ENCODE peak calls at places on chromosomes 12 and 14, in four cellular contexts. U is Right ventricle myocardium inferior, N is EL, R is NCI-H1105 treated with DMSO at 0.1 percent for 48 hours. E is an unnamed sample.

GRCh38 chr12:52681551-52682380 is 1.6 kb upstream of the KRT1 start:
- DNase-seq in N (no peak), U (no peak), R (no peak), E (no peak)

GRCh38 chr12:52202361-52203078 is 10.7 kb upstream of the KRT80 start:
- DNase-seq in R (no peak), U (no peak), N (no peak), E (peak)

GRCh38 chr12:28306535-28306934 is 116.3 kb downstream of the CCDC91 start:
- DNase-seq in U (no peak), R (no peak), N (no peak), E (no peak)

GRCh38 chr14:80448267-80448666 is 237.0 kb upstream of the DIO2 start:
- DNase-seq in N (no peak), U (no peak), R (no peak), E (no peak)

GRCh38 chr12:46160081-46160980 is 108.5 kb downstream of the SLC38A1 start:
- DNase-seq in N (peak), R (peak), U (no peak), E (peak)

GRCh38 chr12:11716794-11717532 is 67.5 kb downstream of the ETV6 start:
- DNase-seq in U (no peak), N (peak), R (no peak), E (no peak)

GRCh38 chr12:119598159-119598558 is 4.6 kb downstream of the TMEM233 start:
- DNase-seq in N (no peak), U (no peak), R (no peak), E (no peak)

GRCh38 chr14:103163199-103163598 is 39.9 kb downstream of the TNFAIP2 start:
- DNase-seq in N (no peak), U (no peak), R (no peak), E (no peak)

GRCh38 chr14:63134801-63135200 is 69.4 kb upstream of the RHOJ start:
- DNase-seq in N (peak), U (no peak), R (peak), E (peak)

GRCh38 chr14:65492277-65492676 is 79.7 kb downstream of the FUT8 start:
- DNase-seq in N (no peak), R (no peak), U (no peak), E (no peak)

GRCh38 chr14:32985881-32986280 is 47.2 kb downstream of the NPAS3 start:
- DNase-seq in N (no peak), R (no peak), U (peak), E (no peak)

GRCh38 chr12:125573293-125573692 is 508.1 kb downstream of the AACS start:
- DNase-seq in U (no peak), R (no peak), N (no peak), E (no peak)

GRCh38 chr12:18549598-18549997 is 188.2 kb downstream of the PLCZ1 start:
- DNase-seq in U (no peak), R (no peak), N (no peak), E (no peak)

GRCh38 chr12:100753837-100754236 is 40.7 kb upstream of the ANO4 start:
- DNase-seq in U (no peak), N (no peak), R (peak), E (no peak)

GRCh38 chr14:50055461-50056228 is 60.7 kb downstream of the VCPKMT start:
- DNase-seq in N (no peak), R (no peak), U (no peak), E (no peak)

GRCh38 chr14:101500061-101500460 is 61.2 kb upstream of the DIO3 start:
- DNase-seq in N (no peak), R (no peak), U (peak), E (no peak)

GRCh38 chr14:49692895-49693737 is at the start of gene KLHDC1:
- DNase-seq in R (peak), U (peak), N (peak), E (peak)

GRCh38 chr12:130715996-130716917 is at the start of gene RIMBP2:
- DNase-seq in N (peak), R (peak), U (no peak), E (no peak)

GRCh38 chr12:117231750-117232149 is 41.5 kb upstream of the FBXO21 start:
- DNase-seq in N (no peak), R (peak), U (no peak), E (no peak)

GRCh38 chr14:56718312-56718711 is 92.0 kb downstream of the OTX2 start:
- DNase-seq in U (no peak), N (no peak), R (no peak), E (no peak)

GRCh38 chr12:19273482-19274330 is 144.2 kb downstream of the PLEKHA5 start:
- DNase-seq in U (peak), R (peak), N (peak), E (peak)

GRCh38 chr14:66939409-66939808 is 249.8 kb upstream of the GARIN2 start:
- DNase-seq in R (no peak), N (no peak), U (no peak), E (no peak)

GRCh38 chr12:82688035-82688501 is 1.4 kb downstream of the TMTC2 start:
- DNase-seq in U (no peak), N (peak), R (peak), E (peak)

GRCh38 chr12:122839907-122840554 is 4.8 kb downstream of the HIP1R start:
- DNase-seq in R (no peak), N (peak), U (no peak), E (no peak)

GRCh38 chr14:81466854-81467253 is 66.7 kb upstream of the STON2 start:
- DNase-seq in U (no peak), R (no peak), N (no peak), E (no peak)

GRCh38 chr12:91958816-91959215 is 186.8 kb downstream of the BTG1 start:
- DNase-seq in R (no peak), N (peak), U (no peak), E (peak)

GRCh38 chr12:27868165-27868564 is 88.1 kb upstream of the MANSC4 start:
- DNase-seq in N (peak), R (no peak), U (no peak), E (peak)

GRCh38 chr12:69666798-69667197 is 32.3 kb downstream of the BEST3 start:
- DNase-seq in R (no peak), N (no peak), U (no peak), E (no peak)

GRCh38 chr12:124345795-124346194 is 50.9 kb downstream of the RFLNA start:
- DNase-seq in U (no peak), R (no peak), N (no peak), E (no peak)